ENCODE peak calls at places on chromosomes 6 and 20, in nine cellular contexts. P, O, F, T, W, D, Q, A and U are unnamed samples.

GRCh38 chr6:110581682-110582081 is 105.3 kb upstream of the SLC22A16 start:
- DNase-seq in P (no peak), O (no peak), F (no peak), T (no peak), W (peak), D (no peak), Q (no peak), A (no peak), U (no peak)

GRCh38 chr6:141552463-141552862 is 580.3 kb upstream of the GJE1 start:
- DNase-seq in P (peak), O (peak), F (no peak), T (no peak), W (no peak), D (no peak), Q (no peak), A (no peak), U (no peak)

GRCh38 chr20:42082611-42083010 is 464.4 kb upstream of the CHD6 start:
- DNase-seq in P (no peak), O (no peak), F (no peak), T (peak), W (peak), D (no peak), Q (no peak), A (peak), U (no peak)

GRCh38 chr6:88298446-88298845 is 132.3 kb upstream of the CNR1 start:
- DNase-seq in P (no peak), O (no peak), F (no peak), T (no peak), W (no peak), D (no peak), Q (no peak), A (no peak), U (no peak)

GRCh38 chr6:140360651-140361050 is 986.2 kb upstream of the CITED2 start:
- DNase-seq in P (no peak), O (no peak), F (no peak), T (no peak), W (no peak), D (no peak), Q (no peak), A (peak), U (no peak)

GRCh38 chr6:117290173-117290834 is 24.9 kb downstream of the VGLL2 start:
- DNase-seq in P (no peak), O (no peak), F (no peak), T (no peak), W (no peak), D (no peak), Q (no peak), A (no peak), U (no peak)

GRCh38 chr20:57458400-57459160 is 66.4 kb downstream of the CTCFL start:
- DNase-seq in P (no peak), O (no peak), F (no peak), T (peak), W (no peak), D (no peak), Q (peak), A (no peak), U (no peak)

GRCh38 chr6:70415247-70415646 is 1.9 kb downstream of the FAM135A start:
- DNase-seq in P (no peak), O (no peak), F (no peak), T (no peak), W (no peak), D (no peak), Q (no peak), A (no peak), U (no peak)

GRCh38 chr6:97053643-97054411 is 129.3 kb downstream of the KLHL32 start:
- DNase-seq in P (peak), O (no peak), F (no peak), T (no peak), W (no peak), D (no peak), Q (no peak), A (peak), U (no peak)

GRCh38 chr6:27667651-27668441 is 194.9 kb upstream of the ZNF184 start:
- DNase-seq in P (no peak), O (no peak), F (no peak), T (no peak), W (no peak), D (no peak), Q (no peak), A (no peak), U (no peak)

GRCh38 chr6:150631283-150631981 is 31.7 kb downstream of the PLEKHG1 start:
- DNase-seq in P (no peak), O (no peak), F (no peak), T (no peak), W (no peak), D (no peak), Q (no peak), A (no peak), U (no peak)

GRCh38 chr6:15602144-15602543 is 60.7 kb downstream of the DTNBP1 start:
- DNase-seq in P (no peak), O (no peak), F (no peak), T (no peak), W (no peak), D (no peak), Q (no peak), A (no peak), U (no peak)

GRCh38 chr6:1482381-1483166 is 93.2 kb downstream of the FOXF2 start:
- DNase-seq in P (peak), O (no peak), F (no peak), T (no peak), W (no peak), D (no peak), Q (no peak), A (no peak), U (no peak)

GRCh38 chr20:51532577-51533191 is 9.8 kb downstream of the NFATC2 start:
- DNase-seq in P (no peak), O (no peak), F (no peak), T (no peak), W (no peak), D (no peak), Q (no peak), A (no peak), U (no peak)

GRCh38 chr6:139824864-139825263 is 450.4 kb upstream of the CITED2 start:
- DNase-seq in P (no peak), O (no peak), F (no peak), T (no peak), W (no peak), D (no peak), Q (no peak), A (no peak), U (no peak)

GRCh38 chr6:38813026-38813425 is 97.9 kb downstream of the DNAH8 start:
- DNase-seq in P (no peak), O (no peak), F (no peak), T (no peak), W (no peak), D (no peak), Q (no peak), A (no peak), U (no peak)

GRCh38 chr20:24150406-24150805 is 161.8 kb upstream of the GGTLC1 start:
- DNase-seq in P (no peak), O (no peak), F (no peak), T (no peak), W (no peak), D (no peak), Q (no peak), A (no peak), U (no peak)

GRCh38 chr20:1933465-1933870 is 38.3 kb downstream of the SIRPA start:
- DNase-seq in P (no peak), O (no peak), F (no peak), T (no peak), W (no peak), D (peak), Q (no peak), A (peak), U (no peak)
- H3K4me3 ChIP-seq in P (no peak), O (no peak), F (no peak), T (no peak), W (no peak), D (no peak), Q (no peak), A (no peak), U (no peak)

DNA sequence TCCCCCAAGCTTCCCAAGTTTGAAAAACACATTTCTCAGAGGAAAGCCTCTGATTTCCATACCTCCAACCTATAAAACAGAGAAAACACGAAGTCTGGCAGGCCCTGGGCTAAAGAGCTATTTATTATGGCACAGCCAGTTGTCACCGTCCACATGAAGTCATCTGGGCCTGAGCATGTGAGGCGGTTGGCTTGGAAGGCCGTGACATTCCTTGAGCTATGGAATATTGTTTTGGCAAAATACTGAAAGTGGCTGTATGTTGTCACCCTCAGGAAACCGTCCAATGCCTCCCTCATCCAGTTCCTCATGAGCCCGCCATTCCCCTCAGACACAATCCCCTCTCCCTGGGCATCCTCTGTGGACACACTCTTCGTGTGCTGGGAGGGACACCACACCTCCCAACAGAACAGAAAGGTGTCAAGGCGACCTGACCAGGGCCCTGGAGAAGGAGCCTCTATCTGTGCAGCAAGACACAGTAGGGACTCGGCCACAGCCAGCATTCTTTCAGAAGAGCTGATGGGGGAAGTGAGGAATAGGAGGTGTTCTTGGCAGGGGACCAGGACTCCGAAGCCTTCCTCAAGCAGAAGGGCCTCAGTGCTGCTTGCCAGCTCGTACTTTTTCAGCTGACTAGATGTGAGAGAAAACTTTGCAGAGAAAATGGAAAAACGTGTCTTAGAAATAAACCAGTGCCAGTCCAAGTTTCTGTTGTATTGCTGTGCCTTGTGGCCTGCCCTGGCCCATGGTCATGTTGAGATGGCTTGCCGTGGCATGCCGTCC is 120.5 kb downstream of the SOD2 start:
- DNase-seq in P (no peak), O (no peak), F (no peak), T (no peak), W (no peak), D (no peak), Q (no peak), A (no peak), U (no peak)
- H3K27ac ChIP-seq in P (no peak), O (no peak), F (no peak), T (no peak), W (no peak), D (no peak), Q (no peak), A (no peak), U (no peak)

GRCh38 chr6:11356404-11357155 is 124.1 kb upstream of the NEDD9 start:
- DNase-seq in P (no peak), O (no peak), F (no peak), T (no peak), W (no peak), D (no peak), Q (no peak), A (no peak), U (no peak)

GRCh38 chr6:11349880-11350279 is 117.4 kb upstream of the NEDD9 start:
- DNase-seq in P (no peak), O (no peak), F (no peak), T (no peak), W (no peak), D (no peak), Q (no peak), A (no peak), U (no peak)

GRCh38 chr6:11350294-11350693 is 117.8 kb upstream of the NEDD9 start:
- DNase-seq in P (no peak), O (peak), F (no peak), T (no peak), W (no peak), D (no peak), Q (no peak), A (no peak), U (no peak)

GRCh38 chr6:11357285-11357684 is 124.8 kb upstream of the NEDD9 start:
- DNase-seq in P (no peak), O (no peak), F (no peak), T (peak), W (no peak), D (no peak), Q (no peak), A (no peak), U (no peak)

DNA sequence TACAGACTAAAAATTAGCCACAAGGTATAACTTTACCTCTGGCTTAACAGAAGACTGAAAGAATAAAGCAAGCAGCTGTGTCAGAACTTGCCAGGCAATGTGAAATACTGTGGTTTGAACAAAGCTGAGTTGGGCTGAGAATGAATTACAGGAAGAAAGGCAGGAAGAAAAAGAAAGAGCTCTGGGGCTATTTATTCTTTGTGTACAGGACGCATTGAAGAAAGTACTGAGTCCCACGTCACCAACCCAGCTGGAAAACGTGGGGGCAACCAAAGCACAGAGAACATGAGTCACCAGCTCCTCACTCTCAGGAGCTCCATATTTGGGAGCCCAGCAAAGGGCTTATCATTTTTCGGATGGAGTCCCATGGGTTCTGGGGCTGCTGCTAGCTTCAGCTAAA is 121.6 kb upstream of the NEDD9 start:
- DNase-seq in P (no peak), O (no peak), F (no peak), T (peak), W (no peak), D (peak), Q (no peak), A (no peak), U (no peak)
- TF ChIP-seq POLR2AphosphoS5 in P (no peak), O (no peak), F (peak), T (peak), W (no peak), D (no peak), Q (no peak), A (no peak), U (peak)

GRCh38 chr20:20369353-20370086 is 1.6 kb downstream of the INSM1 start:
- DNase-seq in P (no peak), O (no peak), F (no peak), T (no peak), W (no peak), D (no peak), Q (peak), A (peak), U (no peak)
- H3K4me3 ChIP-seq in P (no peak), O (no peak), F (peak), T (peak), W (no peak), D (peak), Q (peak), A (no peak), U (peak)

GRCh38 chr6:98974309-98974708 is 26.6 kb upstream of the FBXL4 start:
- DNase-seq in P (no peak), O (no peak), F (no peak), T (no peak), W (no peak), D (no peak), Q (no peak), A (no peak), U (no peak)

GRCh38 chr6:98970469-98970868 is 22.7 kb upstream of the FBXL4 start:
- DNase-seq in P (no peak), O (no peak), F (no peak), T (no peak), W (no peak), D (no peak), Q (no peak), A (no peak), U (no peak)

GRCh38 chr6:98973571-98973970 is 25.8 kb upstream of the FBXL4 start:
- DNase-seq in P (no peak), O (no peak), F (no peak), T (no peak), W (no peak), D (no peak), Q (no peak), A (no peak), U (no peak)

GRCh38 chr6:98975331-98975891 is 27.7 kb upstream of the FBXL4 start:
- DNase-seq in P (no peak), O (no peak), F (no peak), T (no peak), W (peak), D (no peak), Q (no peak), A (no peak), U (no peak)

GRCh38 chr6:98971303-98971702 is 23.6 kb upstream of the FBXL4 start:
- DNase-seq in P (no peak), O (no peak), F (no peak), T (no peak), W (no peak), D (no peak), Q (no peak), A (no peak), U (no peak)
- H3K27ac ChIP-seq in P (no peak), O (no peak), F (no peak), T (no peak), W (no peak), D (no peak), Q (no peak), A (no peak), U (no peak)

GRCh38 chr6:154605207-154605877 is 94.9 kb upstream of the CNKSR3 start:
- DNase-seq in P (no peak), O (no peak), F (no peak), T (no peak), W (no peak), D (no peak), Q (no peak), A (no peak), U (no peak)
- TF ChIP-seq POLR2AphosphoS5 in P (no peak), O (no peak), F (no peak), T (no peak), W (no peak), D (no peak), Q (no peak), A (no peak), U (no peak)

DNA sequence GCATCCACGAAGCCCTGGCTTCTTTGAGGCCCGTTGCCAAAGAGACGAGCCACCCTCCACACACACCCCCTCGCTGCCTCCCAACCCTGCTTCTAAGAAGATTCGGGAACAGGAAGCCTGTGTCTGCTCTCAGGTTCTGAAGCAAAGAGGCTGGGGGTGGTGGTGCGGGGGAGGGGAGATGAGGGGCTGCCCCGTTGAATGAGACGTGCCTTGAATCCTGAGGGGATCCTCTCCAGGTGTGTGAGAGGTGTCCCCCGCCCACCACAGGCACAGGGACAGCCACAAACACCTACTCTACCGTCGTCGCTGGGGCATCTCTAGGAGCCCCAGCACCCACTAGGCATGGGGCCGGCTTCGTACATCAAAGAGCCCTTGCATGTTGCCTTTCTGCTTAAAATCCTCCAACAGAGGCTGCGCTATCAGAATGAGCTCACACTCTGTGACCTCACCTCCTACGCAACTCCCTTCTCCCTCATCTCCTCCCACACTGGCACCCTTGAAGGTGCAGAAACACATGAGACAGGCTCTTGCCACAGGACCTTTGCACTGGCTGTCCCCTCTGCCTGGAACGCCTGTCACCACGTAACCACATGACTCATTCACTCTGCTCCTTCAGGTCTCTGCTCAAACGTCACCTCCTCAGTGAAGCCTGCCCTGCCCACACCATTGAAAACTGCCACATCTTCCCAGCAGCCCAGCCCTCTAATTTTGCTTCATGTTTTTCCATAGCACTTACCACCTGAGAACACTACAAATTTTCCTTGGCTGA is 58.5 kb downstream of the PREX1 start:
- DNase-seq in P (no peak), O (no peak), F (no peak), T (no peak), W (peak), D (peak), Q (peak), A (no peak), U (no peak)
- H3K4me3 ChIP-seq in P (no peak), O (no peak), F (no peak), T (no peak), W (no peak), D (no peak), Q (no peak), A (no peak), U (no peak)

DNA sequence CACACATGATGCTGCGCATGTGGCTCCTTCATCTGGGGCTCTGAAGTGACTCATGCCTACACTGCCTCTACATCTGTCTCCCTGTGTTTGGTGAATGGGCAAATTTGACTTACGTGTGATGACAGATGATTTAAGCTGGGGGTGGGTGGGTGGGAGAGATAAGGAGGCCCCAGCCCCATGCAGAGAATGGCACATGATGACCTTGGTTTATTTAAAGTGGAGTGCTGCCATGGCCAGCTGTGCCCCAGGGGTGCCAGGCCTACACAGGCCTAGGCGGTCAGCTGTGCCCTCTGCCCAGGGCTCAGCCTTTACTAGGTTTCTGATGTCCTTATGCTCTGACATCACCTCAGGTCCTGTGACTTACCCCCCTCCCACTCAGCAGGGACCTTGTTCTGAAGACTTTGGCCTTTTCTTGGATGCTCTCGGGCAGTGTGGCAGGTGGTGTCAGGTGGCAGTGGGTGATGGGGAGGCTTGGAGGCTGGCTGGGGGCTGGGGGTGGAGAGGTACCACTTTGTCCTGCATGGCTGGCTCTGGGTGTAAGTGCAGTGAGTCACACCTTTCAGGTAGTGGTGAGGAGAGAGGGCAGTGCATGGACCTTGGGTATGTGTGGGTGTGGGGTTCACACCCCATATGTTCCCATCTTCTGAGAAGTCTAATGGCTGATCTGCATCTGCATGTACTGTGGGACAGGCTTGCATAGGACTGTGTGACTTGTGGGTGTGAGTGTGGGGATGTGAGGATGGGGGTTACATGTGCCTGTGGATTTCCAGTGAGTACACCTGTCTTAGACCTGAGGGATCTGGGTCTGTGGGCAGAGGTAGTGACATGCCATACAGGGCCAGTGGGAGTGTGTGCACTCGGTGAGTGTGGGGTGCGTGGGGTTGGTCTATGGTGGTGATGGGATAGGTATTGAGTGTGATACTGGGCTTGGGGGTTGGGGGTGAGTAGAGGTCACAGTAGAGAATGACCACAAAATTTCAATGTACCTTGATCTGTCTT is 41.4 kb downstream of the VEGFA start:
- DNase-seq in P (no peak), O (no peak), F (no peak), T (no peak), W (no peak), D (no peak), Q (no peak), A (no peak), U (no peak)
- H3K27ac ChIP-seq in P (no peak), O (no peak), F (no peak), T (no peak), W (no peak), D (no peak), Q (no peak), A (no peak), U (no peak)

DNA sequence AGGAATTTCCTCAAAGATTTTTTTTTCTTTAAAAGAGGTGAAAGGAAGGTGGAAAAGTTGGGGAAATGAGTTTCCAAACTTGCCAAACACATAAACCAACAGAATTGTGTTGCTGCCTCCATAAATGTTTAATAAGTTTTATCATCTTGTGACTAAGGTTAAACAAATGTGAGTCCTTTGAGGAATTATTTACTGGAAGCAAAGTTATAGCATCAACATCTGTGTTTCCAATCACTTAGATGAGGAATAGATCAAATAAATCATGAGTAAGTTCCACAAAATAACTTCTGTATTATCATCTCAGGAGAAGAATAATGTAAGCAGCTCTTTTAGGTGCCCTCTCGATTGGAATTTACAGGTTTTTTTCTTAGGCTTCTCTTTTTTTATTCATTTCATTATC is 20.5 kb downstream of the TSHZ2 start:
- DNase-seq in P (no peak), O (no peak), F (no peak), T (no peak), W (no peak), D (no peak), Q (no peak), A (no peak), U (no peak)
- TF ChIP-seq POLR2AphosphoS5 in P (no peak), O (no peak), F (no peak), T (peak), W (no peak), D (no peak), Q (no peak), A (no peak), U (no peak)